ENCODE peak calls at places on chromosomes 3 and 15, in six cellular contexts. One of them, this sample, is unnamed.

GRCh38 chr3:71245971-71246860 is 337.3 kb downstream of the FOXP1 start:
- DNase-seq in germinal center: no peak
- DNase-seq in bronchial epithelial cell: no peak
- DNase-seq in NCI-H2081: no peak
- DNase-seq in heart right ventricle: no peak
- DNase-seq in iPS-NIHi11: peak
- DNase-seq in this sample: no peak

GRCh38 chr3:175335229-175335628 is 476.1 kb downstream of the NAALADL2 start:
- DNase-seq in bronchial epithelial cell: no peak
- DNase-seq in iPS-NIHi11: no peak
- DNase-seq in NCI-H2081: no peak
- DNase-seq in germinal center: no peak
- DNase-seq in heart right ventricle: no peak
- DNase-seq in this sample: no peak

GRCh38 chr15:89391685-89392257 is 57.1 kb upstream of the POLG start:
- DNase-seq in germinal center: no peak
- DNase-seq in NCI-H2081: no peak
- DNase-seq in iPS-NIHi11: no peak
- DNase-seq in heart right ventricle: no peak
- DNase-seq in bronchial epithelial cell: no peak
- DNase-seq in this sample: no peak

GRCh38 chr15:89321521-89322410 is 12.9 kb downstream of the POLG start:
- DNase-seq in iPS-NIHi11: peak
- DNase-seq in germinal center: no peak
- DNase-seq in bronchial epithelial cell: no peak
- DNase-seq in NCI-H2081: no peak
- DNase-seq in heart right ventricle: no peak
- DNase-seq in this sample: no peak

GRCh38 chr3:102573483-102574028 is 138.7 kb downstream of the ZPLD1 start:
- DNase-seq in iPS-NIHi11: no peak
- DNase-seq in NCI-H2081: no peak
- DNase-seq in heart right ventricle: no peak
- DNase-seq in germinal center: no peak
- DNase-seq in bronchial epithelial cell: no peak
- DNase-seq in this sample: no peak

GRCh38 chr3:135040321-135041110 is 245.5 kb downstream of the EPHB1 start:
- DNase-seq in bronchial epithelial cell: no peak
- DNase-seq in heart right ventricle: no peak
- DNase-seq in germinal center: no peak
- DNase-seq in NCI-H2081: no peak
- DNase-seq in iPS-NIHi11: no peak
- DNase-seq in this sample: no peak

GRCh38 chr3:124384527-124384926 is 345.7 kb upstream of the UMPS start:
- DNase-seq in iPS-NIHi11: no peak
- DNase-seq in heart right ventricle: no peak
- DNase-seq in NCI-H2081: no peak
- DNase-seq in bronchial epithelial cell: no peak
- DNase-seq in germinal center: no peak
- DNase-seq in this sample: no peak

GRCh38 chr3:5162102-5162501 is 25.4 kb upstream of the EDEM1 start:
- DNase-seq in NCI-H2081: no peak
- DNase-seq in heart right ventricle: no peak
- DNase-seq in germinal center: no peak
- DNase-seq in bronchial epithelial cell: peak
- DNase-seq in iPS-NIHi11: no peak
- DNase-seq in this sample: no peak

GRCh38 chr3:156620901-156621300 is 53.5 kb upstream of the TIPARP start:
- DNase-seq in iPS-NIHi11: no peak
- DNase-seq in germinal center: no peak
- DNase-seq in bronchial epithelial cell: peak
- DNase-seq in heart right ventricle: no peak
- DNase-seq in NCI-H2081: no peak
- DNase-seq in this sample: no peak

GRCh38 chr15:45522931-45523331 is 376 bp upstream of the SLC30A4 start:
- DNase-seq in bronchial epithelial cell: peak
- DNase-seq in iPS-NIHi11: no peak
- DNase-seq in germinal center: no peak
- DNase-seq in NCI-H2081: peak
- DNase-seq in heart right ventricle: peak
- DNase-seq in this sample: peak

GRCh38 chr15:34725565-34725964 is 29.2 kb downstream of the GJD2 start:
- DNase-seq in heart right ventricle: no peak
- DNase-seq in iPS-NIHi11: no peak
- DNase-seq in NCI-H2081: no peak
- DNase-seq in germinal center: no peak
- DNase-seq in bronchial epithelial cell: no peak
- DNase-seq in this sample: no peak

GRCh38 chr3:23086366-23086765 is 116.8 kb upstream of the UBE2E2 start:
- DNase-seq in germinal center: no peak
- DNase-seq in iPS-NIHi11: no peak
- DNase-seq in bronchial epithelial cell: no peak
- DNase-seq in heart right ventricle: no peak
- DNase-seq in NCI-H2081: no peak
- DNase-seq in this sample: no peak

GRCh38 chr3:22835041-22835440 is 368.1 kb upstream of the UBE2E2 start:
- DNase-seq in iPS-NIHi11: no peak
- DNase-seq in bronchial epithelial cell: peak
- DNase-seq in NCI-H2081: no peak
- DNase-seq in heart right ventricle: no peak
- DNase-seq in germinal center: no peak
- DNase-seq in this sample: no peak

GRCh38 chr15:91291673-91292072 is 191.6 kb downstream of the SV2B start:
- DNase-seq in iPS-NIHi11: peak
- DNase-seq in bronchial epithelial cell: peak
- DNase-seq in NCI-H2081: no peak
- DNase-seq in germinal center: peak
- DNase-seq in heart right ventricle: peak
- DNase-seq in this sample: no peak

GRCh38 chr3:178709047-178709446 is 172.8 kb downstream of the KCNMB2 start:
- DNase-seq in bronchial epithelial cell: peak
- DNase-seq in NCI-H2081: no peak
- DNase-seq in heart right ventricle: no peak
- DNase-seq in iPS-NIHi11: no peak
- DNase-seq in germinal center: no peak
- DNase-seq in this sample: no peak

GRCh38 chr3:116129187-116129945 is 315.9 kb downstream of the LSAMP start:
- DNase-seq in heart right ventricle: no peak
- DNase-seq in iPS-NIHi11: no peak
- DNase-seq in germinal center: no peak
- DNase-seq in NCI-H2081: peak
- DNase-seq in bronchial epithelial cell: no peak
- DNase-seq in this sample: no peak

GRCh38 chr3:119240101-119240581 is 537 bp downstream of the B4GALT4 start:
- DNase-seq in NCI-H2081: no peak
- DNase-seq in heart right ventricle: peak
- DNase-seq in germinal center: peak
- DNase-seq in bronchial epithelial cell: peak
- DNase-seq in iPS-NIHi11: peak
- DNase-seq in this sample: no peak

GRCh38 chr15:77499087-77499765 is 78.5 kb downstream of the HMG20A start:
- DNase-seq in heart right ventricle: no peak
- DNase-seq in bronchial epithelial cell: no peak
- DNase-seq in germinal center: no peak
- DNase-seq in iPS-NIHi11: no peak
- DNase-seq in NCI-H2081: no peak
- DNase-seq in this sample: no peak

GRCh38 chr3:157134620-157135191 is 25.2 kb downstream of the CCNL1 start:
- DNase-seq in iPS-NIHi11: no peak
- DNase-seq in NCI-H2081: no peak
- DNase-seq in germinal center: no peak
- DNase-seq in heart right ventricle: no peak
- DNase-seq in bronchial epithelial cell: no peak
- DNase-seq in this sample: no peak

GRCh38 chr3:194126790-194127189 is 9.2 kb upstream of the HES1 start:
- DNase-seq in heart right ventricle: no peak
- DNase-seq in NCI-H2081: no peak
- DNase-seq in bronchial epithelial cell: no peak
- DNase-seq in iPS-NIHi11: no peak
- DNase-seq in germinal center: no peak
- DNase-seq in this sample: no peak

GRCh38 chr3:4359805-4360502 is 56.8 kb downstream of the SETMAR start:
- DNase-seq in iPS-NIHi11: no peak
- DNase-seq in heart right ventricle: no peak
- DNase-seq in NCI-H2081: no peak
- DNase-seq in germinal center: no peak
- DNase-seq in bronchial epithelial cell: peak
- DNase-seq in this sample: no peak

GRCh38 chr3:183381179-183381578 is 47.2 kb downstream of the MCF2L2 start:
- DNase-seq in iPS-NIHi11: no peak
- DNase-seq in NCI-H2081: no peak
- DNase-seq in germinal center: no peak
- DNase-seq in bronchial epithelial cell: peak
- DNase-seq in heart right ventricle: no peak
- DNase-seq in this sample: no peak

GRCh38 chr15:42213481-42213880 is 5.4 kb upstream of the VPS39 start:
- DNase-seq in heart right ventricle: no peak
- DNase-seq in NCI-H2081: no peak
- DNase-seq in germinal center: no peak
- DNase-seq in iPS-NIHi11: no peak
- DNase-seq in bronchial epithelial cell: no peak
- DNase-seq in this sample: no peak

GRCh38 chr15:49686626-49687025 is 65.8 kb downstream of the DTWD1 start:
- DNase-seq in germinal center: no peak
- DNase-seq in iPS-NIHi11: no peak
- DNase-seq in bronchial epithelial cell: peak
- DNase-seq in NCI-H2081: no peak
- DNase-seq in heart right ventricle: no peak
- DNase-seq in this sample: no peak

GRCh38 chr3:196537319-196537984 is 22.3 kb upstream of the SMCO1 start:
- DNase-seq in iPS-NIHi11: peak
- DNase-seq in bronchial epithelial cell: peak
- DNase-seq in NCI-H2081: no peak
- DNase-seq in germinal center: peak
- DNase-seq in heart right ventricle: no peak
- DNase-seq in this sample: no peak

GRCh38 chr3:48919215-48920138 is 835 bp downstream of the ARIH2 start:
- DNase-seq in bronchial epithelial cell: peak
- DNase-seq in NCI-H2081: peak
- DNase-seq in iPS-NIHi11: peak
- DNase-seq in germinal center: peak
- DNase-seq in heart right ventricle: peak
- DNase-seq in this sample: no peak

This sample was measured in smooth muscle cell of the brain vasculature.